ENCODE peak calls at places on chromosomes 4 and X, in seven cellular contexts. V, B, R, K, H, E and J are unnamed samples.

GRCh38 chrX:23621621-23622265 is 45.5 kb upstream of the PRDX4 start:
- DNase-seq in R (no peak), V (no peak), E (no peak), H (no peak), B (no peak), K (no peak), J (no peak)

GRCh38 chr4:116233971-116234370 is 851.4 kb downstream of the TRAM1L1 start:
- DNase-seq in V (no peak), R (no peak), E (no peak), B (no peak), K (peak), H (no peak), J (no peak)

GRCh38 chr4:100948911-100949310 is 398.4 kb downstream of the PPP3CA start:
- DNase-seq in R (no peak), B (no peak), H (no peak), E (no peak), K (no peak), V (no peak), J (no peak)

GRCh38 chr4:108109111-108109510 is 59.6 kb downstream of the LEF1 start:
- DNase-seq in V (no peak), R (no peak), B (no peak), E (no peak), K (no peak), H (no peak), J (no peak)

GRCh38 chrX:42098897-42099296 is 175.5 kb upstream of the CASK start:
- DNase-seq in H (no peak), K (no peak), E (no peak), V (no peak), B (no peak), R (no peak), J (no peak)

GRCh38 chrX:74506310-74507115 is 85.2 kb downstream of the SLC16A2 start:
- DNase-seq in E (no peak), R (no peak), V (no peak), K (no peak), H (no peak), B (no peak), J (no peak)

GRCh38 chr4:89434364-89434988 is 126.9 kb upstream of the GPRIN3 start:
- DNase-seq in R (no peak), V (no peak), H (no peak), K (peak), E (no peak), B (no peak), J (no peak)

GRCh38 chrX:19814240-19814639 is 73.2 kb downstream of the SH3KBP1 start:
- DNase-seq in E (no peak), H (no peak), R (no peak), K (peak), V (no peak), B (no peak), J (no peak)

GRCh38 chr4:186701273-186701672 is 22.4 kb downstream of the FAT1 start:
- DNase-seq in V (peak), E (no peak), R (no peak), B (no peak), H (no peak), K (peak), J (no peak)

GRCh38 chr4:54585321-54586000 is 72.3 kb upstream of the KIT start:
- DNase-seq in K (no peak), B (peak), E (no peak), R (no peak), V (no peak), H (no peak), J (no peak)

GRCh38 chr4:55386073-55386472 is 9.7 kb upstream of the TMEM165 start:
- DNase-seq in H (no peak), E (no peak), R (no peak), B (peak), V (no peak), K (peak), J (no peak)

GRCh38 chr4:134567461-134567860 is 365.9 kb upstream of the PABPC4L start:
- DNase-seq in V (no peak), R (no peak), E (no peak), K (no peak), B (no peak), H (no peak), J (no peak)

GRCh38 chrX:45421806-45422205 is 221.1 kb upstream of the DIPK2B start:
- DNase-seq in H (no peak), K (no peak), V (no peak), E (no peak), B (no peak), R (no peak), J (no peak)

GRCh38 chrX:13048265-13048664 is 3.8 kb upstream of the FAM9C start:
- DNase-seq in R (no peak), H (no peak), B (no peak), V (no peak), E (no peak), K (no peak), J (no peak)

DNA sequence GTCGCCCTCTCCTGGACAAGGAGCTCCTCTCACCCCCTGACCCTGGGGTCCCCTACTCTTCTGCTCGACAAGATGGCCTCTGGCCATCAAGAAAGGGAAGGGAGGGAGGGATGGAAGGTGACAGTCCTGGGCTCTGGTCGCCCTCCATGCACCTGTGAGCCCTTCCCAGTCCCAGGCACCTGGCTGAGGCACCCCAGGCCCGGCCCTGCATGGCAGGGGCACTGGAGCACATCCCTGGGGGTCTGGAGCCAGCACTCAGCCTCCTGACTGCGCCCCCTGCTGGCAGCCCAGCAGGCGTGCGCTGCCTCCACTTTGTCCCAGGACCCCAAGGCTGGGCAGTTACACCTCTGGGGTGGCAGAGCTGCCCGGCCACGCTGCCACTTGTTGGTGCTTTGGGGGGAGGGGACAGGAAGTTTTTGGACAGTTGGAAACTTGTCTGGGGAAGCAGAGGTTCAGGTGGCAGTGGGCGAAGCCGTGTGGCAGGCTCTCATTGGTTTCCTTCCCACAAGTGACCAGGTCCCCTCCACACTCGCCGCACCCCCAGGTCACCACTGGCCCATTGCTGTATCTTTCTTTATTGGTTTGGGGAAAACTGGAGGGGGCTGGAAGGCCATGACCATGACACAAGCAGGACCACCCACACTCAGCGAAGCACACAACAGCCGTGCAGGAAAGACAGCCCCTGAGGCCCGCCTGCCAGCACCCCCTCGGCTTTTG is 4.3 kb downstream of the PNCK start:
- DNase-seq in V (no peak), B (peak), R (peak), H (no peak), K (no peak), E (peak), J (no peak)
- TF ChIP-seq POLR2AphosphoS5 in V (no peak), B (no peak), R (no peak), H (no peak), K (no peak), E (no peak), J (no peak)

GRCh38 chrX:68932611-68933010 is 103.8 kb downstream of the EFNB1 start:
- DNase-seq in V (no peak), E (no peak), R (no peak), B (no peak), K (no peak), H (peak), J (peak)
- TF ChIP-seq POLR2AphosphoS5 in V (no peak), E (no peak), R (no peak), B (no peak), K (no peak), H (no peak), J (no peak)

GRCh38 chrX:21606037-21606436 is 52.1 kb downstream of the KLHL34 start:
- DNase-seq in H (no peak), K (no peak), V (no peak), R (no peak), E (no peak), B (no peak), J (no peak)
- TF ChIP-seq POLR2AphosphoS5 in H (no peak), K (no peak), V (no peak), R (no peak), E (no peak), B (no peak), J (no peak)

GRCh38 chr4:27008693-27009092 is 148.1 kb downstream of the STIM2 start:
- DNase-seq in R (no peak), E (no peak), V (no peak), H (no peak), B (no peak), K (no peak), J (no peak)

GRCh38 chr4:27013012-27013411 is 152.4 kb downstream of the STIM2 start:
- DNase-seq in E (no peak), R (no peak), B (no peak), V (no peak), K (no peak), H (no peak), J (no peak)

GRCh38 chr4:27009539-27009938 is 148.9 kb downstream of the STIM2 start:
- DNase-seq in V (no peak), H (no peak), R (no peak), B (no peak), K (no peak), E (no peak), J (no peak)

GRCh38 chr4:27010334-27010940 is 149.8 kb downstream of the STIM2 start:
- DNase-seq in K (peak), B (peak), E (peak), V (peak), H (peak), R (no peak), J (peak)

GRCh38 chr4:27011401-27011800 is 150.8 kb downstream of the STIM2 start:
- DNase-seq in V (no peak), H (no peak), B (no peak), K (no peak), R (no peak), E (no peak), J (no peak)
- TF ChIP-seq POLR2AphosphoS5 in V (no peak), H (no peak), B (no peak), K (no peak), R (no peak), E (no peak), J (no peak)

DNA sequence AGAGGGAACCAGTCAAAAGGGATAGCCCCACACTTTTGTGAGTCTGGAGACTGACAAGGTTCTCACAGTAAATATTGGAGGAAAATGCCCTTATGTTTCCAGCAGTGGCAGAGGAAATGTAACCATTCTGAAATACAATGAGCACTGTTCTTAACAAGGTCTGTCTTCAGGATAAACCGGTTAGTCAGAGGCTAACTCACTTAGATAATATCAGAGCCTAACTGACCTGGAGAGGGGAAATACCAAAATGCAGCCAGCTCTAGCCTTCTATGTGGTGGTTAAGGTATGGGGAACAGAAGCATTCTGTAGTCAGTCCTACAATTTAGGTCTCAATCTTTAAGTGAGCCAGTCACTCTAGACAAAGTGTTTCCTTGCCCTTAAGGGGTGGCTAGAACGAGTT is 70.8 kb downstream of the TBCK start:
- DNase-seq in V (no peak), R (no peak), H (no peak), E (no peak), K (no peak), B (no peak), J (no peak)
- TF ChIP-seq POLR2AphosphoS5 in V (no peak), R (no peak), H (no peak), E (no peak), K (no peak), B (no peak), J (no peak)

DNA sequence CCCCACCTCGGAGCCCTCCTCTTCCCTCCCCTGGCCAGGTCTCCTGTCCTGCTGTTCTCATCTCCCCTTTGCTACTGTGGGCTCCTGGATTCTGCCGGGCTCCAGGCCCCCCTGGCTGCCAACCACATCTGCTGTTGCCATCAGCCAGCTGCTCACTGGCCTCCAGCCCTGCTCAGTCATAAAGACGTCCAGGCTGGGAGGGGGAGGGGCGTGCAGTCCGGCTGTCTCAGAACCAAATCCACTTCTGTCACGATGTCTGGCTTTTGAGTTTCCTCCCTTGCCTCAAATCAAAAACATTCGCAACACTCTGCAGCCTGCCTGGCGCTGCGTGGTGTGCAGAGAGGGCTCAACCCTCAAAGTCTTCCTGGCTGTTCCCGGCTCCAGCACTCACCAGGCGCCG is 7.1 kb downstream of the RASL11B start:
- DNase-seq in K (no peak), V (no peak), H (peak), R (no peak), E (no peak), B (no peak), J (peak)
- TF ChIP-seq POLR2AphosphoS5 in K (no peak), V (no peak), H (no peak), R (no peak), E (peak), B (no peak), J (no peak)

GRCh38 chr4:99853993-99854392 is 37.4 kb downstream of the DAPP1 start:
- DNase-seq in H (no peak), B (no peak), V (no peak), R (no peak), K (no peak), E (no peak), J (no peak)

GRCh38 chr4:99857302-99857701 is 36.9 kb downstream of the LAMTOR3 start:
- DNase-seq in H (no peak), R (no peak), K (no peak), V (no peak), E (no peak), B (no peak), J (no peak)

GRCh38 chr4:99856166-99856565 is 38.1 kb downstream of the LAMTOR3 start:
- DNase-seq in R (no peak), V (no peak), E (no peak), B (no peak), K (no peak), H (no peak), J (no peak)

GRCh38 chr4:99853190-99853589 is 36.6 kb downstream of the DAPP1 start:
- DNase-seq in V (no peak), H (no peak), K (no peak), R (no peak), B (no peak), E (no peak), J (no peak)

DNA sequence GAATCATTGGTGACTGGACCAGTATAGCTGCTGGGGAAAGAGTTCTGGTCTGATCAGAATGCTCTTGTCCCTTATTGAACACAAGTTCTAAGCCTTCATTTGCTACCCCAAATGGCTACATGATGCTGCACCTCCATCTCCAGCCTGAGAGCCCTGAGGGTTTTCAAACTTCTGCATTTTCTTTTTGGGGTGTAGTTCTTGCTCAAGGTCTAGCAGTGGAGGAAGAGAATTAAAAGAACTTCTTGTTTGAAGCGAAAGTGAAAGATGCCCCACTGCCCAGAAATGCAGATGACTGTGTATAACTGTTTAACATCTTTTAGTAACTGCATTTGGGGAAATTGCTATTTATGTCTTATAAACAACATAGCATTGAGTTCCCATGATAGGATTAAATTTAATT is 38.5 kb downstream of the LAMTOR3 start:
- DNase-seq in E (no peak), B (no peak), R (no peak), V (no peak), H (no peak), K (no peak), J (no peak)
- TF ChIP-seq POLR2AphosphoS5 in E (no peak), B (no peak), R (no peak), V (no peak), H (no peak), K (no peak), J (no peak)

GRCh38 chr4:74934016-74934821 is 1.3 kb downstream of the PARM1 start:
- DNase-seq in H (no peak), V (peak), K (peak), E (peak), B (no peak), R (peak), J (peak)
- TF ChIP-seq POLR2AphosphoS5 in H (no peak), V (no peak), K (no peak), E (no peak), B (no peak), R (no peak), J (peak)

DNA sequence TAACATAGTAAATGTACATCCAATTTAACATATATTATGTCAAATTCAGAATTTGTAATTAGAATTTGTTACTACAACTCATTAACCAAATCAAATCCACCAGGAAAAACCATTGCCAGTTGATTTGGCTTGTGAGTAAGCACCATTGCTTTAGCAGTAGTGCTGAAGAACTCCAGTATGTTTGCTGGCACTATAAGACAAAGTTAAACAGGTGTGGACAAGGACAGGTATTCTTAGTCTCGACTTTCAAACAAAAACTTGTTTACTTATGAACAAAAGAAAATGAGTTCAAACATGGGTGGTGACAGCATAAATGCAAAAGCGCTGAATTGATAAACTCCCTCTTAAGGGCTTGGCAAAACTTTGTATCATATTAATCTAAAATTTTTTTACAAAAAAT is 1.3 kb upstream of the ADH7 start:
- DNase-seq in E (no peak), K (no peak), B (no peak), H (no peak), R (no peak), V (no peak), J (no peak)
- TF ChIP-seq POLR2AphosphoS5 in E (no peak), K (no peak), B (no peak), H (no peak), R (no peak), V (no peak), J (no peak)

DNA sequence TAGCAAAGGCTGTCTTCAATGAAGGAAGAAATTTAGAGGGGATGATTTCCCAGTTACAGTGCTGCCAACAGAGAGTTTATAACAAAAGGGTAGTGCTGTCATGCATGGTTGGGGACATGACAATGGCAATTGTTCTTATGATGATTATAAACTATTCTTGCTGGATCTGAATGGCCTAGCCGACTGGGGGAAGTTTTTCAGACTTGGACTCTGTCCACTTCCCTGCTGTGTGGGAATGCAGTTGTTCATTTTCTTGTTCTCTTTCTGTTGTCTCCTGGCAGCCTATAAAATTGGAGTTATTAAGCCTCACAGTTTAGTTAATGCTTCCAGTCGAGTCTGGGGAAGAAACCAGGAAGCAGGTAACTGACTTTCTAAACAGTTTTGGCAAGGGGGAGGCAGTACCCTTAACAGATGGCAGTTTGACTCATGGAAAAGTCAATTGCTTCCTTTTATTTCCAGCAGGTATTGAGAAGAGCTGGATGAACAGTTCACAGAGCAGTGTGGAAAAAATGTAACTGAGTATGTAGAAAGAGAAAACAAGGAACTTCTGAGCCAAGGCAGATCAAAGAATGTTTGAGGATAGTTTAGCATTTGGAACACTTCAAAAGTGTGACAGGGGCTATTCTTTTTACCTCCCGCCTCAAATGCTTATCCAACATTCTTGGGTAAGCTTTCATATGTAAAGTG is 582.7 kb downstream of the RAPGEF2 start:
- DNase-seq in R (no peak), K (peak), E (no peak), H (no peak), V (no peak), B (no peak), J (no peak)
- TF ChIP-seq POLR2AphosphoS5 in R (no peak), K (no peak), E (no peak), H (no peak), V (no peak), B (no peak), J (no peak)